ENCODE peak calls at places on chromosomes 13 and 19, in seven cellular contexts. One of them, this sample, is unnamed.

GRCh38 chr13:38905081-38905480 is 85.5 kb downstream of the STOML3 start:
- DNase-seq in GM06990: no peak
- DNase-seq in heart left ventricle: no peak
- DNase-seq in astrocyte of the cerebellum: no peak
- DNase-seq in Peyer's patch: no peak
- DNase-seq in heart right ventricle: no peak
- DNase-seq in thoracic aorta: no peak
- DNase-seq in this sample: no peak

GRCh38 chr13:43303040-43303729 is 279.8 kb downstream of the DNAJC15 start:
- DNase-seq in GM06990: no peak
- DNase-seq in heart left ventricle: peak; percentile 72
- DNase-seq in astrocyte of the cerebellum: peak; percentile 52
- DNase-seq in Peyer's patch: no peak
- DNase-seq in heart right ventricle: peak; percentile 57
- DNase-seq in thoracic aorta: no peak
- DNase-seq in this sample: peak; percentile 59

GRCh38 chr13:33193428-33193974 is 92.1 kb downstream of the STARD13 start:
- DNase-seq in GM06990: no peak
- DNase-seq in heart left ventricle: no peak
- DNase-seq in astrocyte of the cerebellum: no peak
- DNase-seq in Peyer's patch: no peak
- DNase-seq in heart right ventricle: no peak
- DNase-seq in thoracic aorta: no peak
- DNase-seq in this sample: no peak

GRCh38 chr13:53250272-53250875 is 221.8 kb downstream of the OLFM4 start:
- DNase-seq in GM06990: peak; percentile 29
- DNase-seq in heart left ventricle: no peak
- DNase-seq in astrocyte of the cerebellum: peak; percentile 64
- DNase-seq in Peyer's patch: no peak
- DNase-seq in heart right ventricle: no peak
- DNase-seq in thoracic aorta: no peak
- DNase-seq in this sample: peak; percentile 38

GRCh38 chr13:48790996-48791395 is 137.3 kb downstream of the CYSLTR2 start:
- DNase-seq in GM06990: no peak
- DNase-seq in heart left ventricle: no peak
- DNase-seq in astrocyte of the cerebellum: no peak
- DNase-seq in Peyer's patch: no peak
- DNase-seq in heart right ventricle: no peak
- DNase-seq in thoracic aorta: no peak
- DNase-seq in this sample: no peak

GRCh38 chr19:6800991-6801396 is 28.5 kb downstream of the VAV1 start:
- DNase-seq in GM06990: no peak
- DNase-seq in heart left ventricle: no peak
- DNase-seq in astrocyte of the cerebellum: peak; percentile 2
- DNase-seq in Peyer's patch: no peak
- DNase-seq in heart right ventricle: no peak
- DNase-seq in thoracic aorta: no peak
- DNase-seq in this sample: no peak

GRCh38 chr19:43534811-43535761 is 2.1 kb downstream of the ZNF575 start:
- DNase-seq in GM06990: peak; percentile 23
- DNase-seq in heart left ventricle: peak; percentile 79
- DNase-seq in astrocyte of the cerebellum: peak; percentile 46
- DNase-seq in Peyer's patch: peak; percentile 67
- DNase-seq in heart right ventricle: peak; percentile 74
- DNase-seq in thoracic aorta: peak; percentile 58
- DNase-seq in this sample: no peak

GRCh38 chr13:62625214-62625613 is 1209.6 kb upstream of the PCDH20 start:
- DNase-seq in GM06990: no peak
- DNase-seq in heart left ventricle: no peak
- DNase-seq in astrocyte of the cerebellum: no peak
- DNase-seq in Peyer's patch: no peak
- DNase-seq in heart right ventricle: no peak
- DNase-seq in thoracic aorta: no peak
- DNase-seq in this sample: no peak

GRCh38 chr13:40518481-40518882 is 148.0 kb downstream of the FOXO1 start:
- DNase-seq in GM06990: peak; percentile 56
- DNase-seq in heart left ventricle: no peak
- DNase-seq in astrocyte of the cerebellum: no peak
- DNase-seq in Peyer's patch: no peak
- DNase-seq in heart right ventricle: no peak
- DNase-seq in thoracic aorta: no peak
- DNase-seq in this sample: no peak

GRCh38 chr13:113631341-113632095 is 26.5 kb downstream of the ATP4B start:
- DNase-seq in GM06990: no peak
- DNase-seq in heart left ventricle: no peak
- DNase-seq in astrocyte of the cerebellum: no peak
- DNase-seq in Peyer's patch: peak; percentile 26
- DNase-seq in heart right ventricle: no peak
- DNase-seq in thoracic aorta: no peak
- DNase-seq in this sample: no peak

GRCh38 chr19:16143399-16144215 is at the start of gene HSH2D:
- DNase-seq in GM06990: peak; percentile 89
- DNase-seq in heart left ventricle: peak; percentile 35
- DNase-seq in astrocyte of the cerebellum: no peak
- DNase-seq in Peyer's patch: peak; percentile 93
- DNase-seq in heart right ventricle: peak; percentile 30
- DNase-seq in thoracic aorta: no peak
- DNase-seq in this sample: no peak

GRCh38 chr19:14517840-14518505 is at the start of gene DNAJB1:
- DNase-seq in GM06990: peak; percentile 87
- DNase-seq in heart left ventricle: peak; percentile 89
- DNase-seq in astrocyte of the cerebellum: no peak
- DNase-seq in Peyer's patch: peak; percentile 90
- DNase-seq in heart right ventricle: peak; percentile 87
- DNase-seq in thoracic aorta: no peak
- DNase-seq in this sample: no peak

GRCh38 chr13:93476175-93476574 is 249.6 kb downstream of the GPC6 start:
- DNase-seq in GM06990: no peak
- DNase-seq in heart left ventricle: no peak
- DNase-seq in astrocyte of the cerebellum: peak; percentile 58
- DNase-seq in Peyer's patch: no peak
- DNase-seq in heart right ventricle: no peak
- DNase-seq in thoracic aorta: no peak
- DNase-seq in this sample: no peak

GRCh38 chr19:47512183-47512947 is 2.5 kb downstream of the NAPA start:
- DNase-seq in GM06990: no peak
- DNase-seq in heart left ventricle: no peak
- DNase-seq in astrocyte of the cerebellum: no peak
- DNase-seq in Peyer's patch: no peak
- DNase-seq in heart right ventricle: no peak
- DNase-seq in thoracic aorta: no peak
- DNase-seq in this sample: no peak

GRCh38 chr19:3098515-3099346 is 4.6 kb downstream of the GNA11 start:
- DNase-seq in GM06990: peak; percentile 24
- DNase-seq in heart left ventricle: peak; percentile 89
- DNase-seq in astrocyte of the cerebellum: peak; percentile 12
- DNase-seq in Peyer's patch: peak; percentile 80
- DNase-seq in heart right ventricle: peak; percentile 86
- DNase-seq in thoracic aorta: no peak
- DNase-seq in this sample: no peak

GRCh38 chr13:97278395-97279078 is 56.4 kb downstream of the MBNL2 start:
- DNase-seq in GM06990: no peak
- DNase-seq in heart left ventricle: no peak
- DNase-seq in astrocyte of the cerebellum: no peak
- DNase-seq in Peyer's patch: no peak
- DNase-seq in heart right ventricle: no peak
- DNase-seq in thoracic aorta: no peak
- DNase-seq in this sample: no peak

GRCh38 chr19:8161135-8161646 is 11.8 kb upstream of the FBN3 start:
- DNase-seq in GM06990: no peak
- DNase-seq in heart left ventricle: no peak
- DNase-seq in astrocyte of the cerebellum: no peak
- DNase-seq in Peyer's patch: no peak
- DNase-seq in heart right ventricle: no peak
- DNase-seq in thoracic aorta: no peak
- DNase-seq in this sample: no peak

GRCh38 chr19:46198756-46199155 is 30.8 kb upstream of the IGFL1 start:
- DNase-seq in GM06990: no peak
- DNase-seq in heart left ventricle: no peak
- DNase-seq in astrocyte of the cerebellum: no peak
- DNase-seq in Peyer's patch: no peak
- DNase-seq in heart right ventricle: no peak
- DNase-seq in thoracic aorta: no peak
- DNase-seq in this sample: no peak

GRCh38 chr19:1668339-1669123 is 16.1 kb upstream of the TCF3 start:
- DNase-seq in GM06990: peak; percentile 80
- DNase-seq in heart left ventricle: no peak
- DNase-seq in astrocyte of the cerebellum: no peak
- DNase-seq in Peyer's patch: no peak
- DNase-seq in heart right ventricle: no peak
- DNase-seq in thoracic aorta: no peak
- DNase-seq in this sample: no peak

GRCh38 chr19:873084-874019 is 13.9 kb downstream of the CFD start:
- DNase-seq in GM06990: peak; percentile 72
- DNase-seq in heart left ventricle: no peak
- DNase-seq in astrocyte of the cerebellum: no peak
- DNase-seq in Peyer's patch: peak; percentile 68
- DNase-seq in heart right ventricle: no peak
- DNase-seq in thoracic aorta: no peak
- DNase-seq in this sample: no peak

GRCh38 chr13:31797154-31797775 is 57.9 kb downstream of the RXFP2 start:
- DNase-seq in GM06990: no peak
- DNase-seq in heart left ventricle: no peak
- DNase-seq in astrocyte of the cerebellum: peak; percentile 37
- DNase-seq in Peyer's patch: no peak
- DNase-seq in heart right ventricle: no peak
- DNase-seq in thoracic aorta: no peak
- DNase-seq in this sample: peak; percentile 20

GRCh38 chr13:99311748-99312492 is 4.7 kb upstream of the GPR183 start:
- DNase-seq in GM06990: no peak
- DNase-seq in heart left ventricle: no peak
- DNase-seq in astrocyte of the cerebellum: no peak
- DNase-seq in Peyer's patch: no peak
- DNase-seq in heart right ventricle: no peak
- DNase-seq in thoracic aorta: no peak
- DNase-seq in this sample: no peak

GRCh38 chr19:5786593-5787551 is 2.3 kb upstream of the PRR22 start:
- DNase-seq in GM06990: no peak
- DNase-seq in heart left ventricle: no peak
- DNase-seq in astrocyte of the cerebellum: no peak
- DNase-seq in Peyer's patch: no peak
- DNase-seq in heart right ventricle: no peak
- DNase-seq in thoracic aorta: no peak
- DNase-seq in this sample: no peak

GRCh38 chr19:10461047-10461949 is 41.0 kb downstream of the PDE4A start:
- DNase-seq in GM06990: peak; percentile 92
- DNase-seq in heart left ventricle: peak; percentile 95
- DNase-seq in astrocyte of the cerebellum: peak; percentile 70
- DNase-seq in Peyer's patch: peak; percentile 97
- DNase-seq in heart right ventricle: peak; percentile 94
- DNase-seq in thoracic aorta: peak; percentile 89
- DNase-seq in this sample: peak; percentile 75

GRCh38 chr13:31929031-31929770 is 102.4 kb upstream of the FRY start:
- DNase-seq in GM06990: no peak
- DNase-seq in heart left ventricle: no peak
- DNase-seq in astrocyte of the cerebellum: no peak
- DNase-seq in Peyer's patch: no peak
- DNase-seq in heart right ventricle: no peak
- DNase-seq in thoracic aorta: no peak
- DNase-seq in this sample: no peak

GRCh38 chr13:94483970-94484369 is 4.5 kb upstream of the DCT start:
- DNase-seq in GM06990: no peak
- DNase-seq in heart left ventricle: peak; percentile 34
- DNase-seq in astrocyte of the cerebellum: no peak
- DNase-seq in Peyer's patch: no peak
- DNase-seq in heart right ventricle: no peak
- DNase-seq in thoracic aorta: no peak
- DNase-seq in this sample: no peak

GRCh38 chr13:51557875-51558604 is 26.2 kb upstream of the WDFY2 start:
- DNase-seq in GM06990: no peak
- DNase-seq in heart left ventricle: no peak
- DNase-seq in astrocyte of the cerebellum: no peak
- DNase-seq in Peyer's patch: no peak
- DNase-seq in heart right ventricle: no peak
- DNase-seq in thoracic aorta: no peak
- DNase-seq in this sample: no peak
- H3K4me3 ChIP-seq in GM06990: no peak overlapping the region
- H3K4me3 ChIP-seq in heart left ventricle: no peak overlapping the region
- H3K4me3 ChIP-seq in astrocyte of the cerebellum: no peak overlapping the region
- H3K4me3 ChIP-seq in Peyer's patch: no peak overlapping the region
- H3K4me3 ChIP-seq in heart right ventricle: no peak overlapping the region
- H3K4me3 ChIP-seq in thoracic aorta: no peak overlapping the region
- H3K4me3 ChIP-seq in this sample: no peak overlapping the region

GRCh38 chr19:52296773-52297600 is at the start of gene ZNF480:
- DNase-seq in GM06990: peak; percentile 81
- DNase-seq in heart left ventricle: peak; percentile 81
- DNase-seq in astrocyte of the cerebellum: peak; percentile 36
- DNase-seq in Peyer's patch: peak; percentile 90
- DNase-seq in heart right ventricle: peak; percentile 89
- DNase-seq in thoracic aorta: peak; percentile 42
- DNase-seq in this sample: no peak
- TF ChIP-seq CTCF in GM06990: peak; percentile 4
- TF ChIP-seq CTCF in heart left ventricle: no peak
- TF ChIP-seq CTCF in astrocyte of the cerebellum: peak; percentile 19
- TF ChIP-seq CTCF in Peyer's patch: no peak
- TF ChIP-seq CTCF in heart right ventricle: no peak
- TF ChIP-seq CTCF in thoracic aorta: no peak
- TF ChIP-seq CTCF in this sample: no peak

GRCh38 chr19:13097331-13098258 is 5.1 kb downstream of the LYL1 start:
- DNase-seq in GM06990: no peak
- DNase-seq in heart left ventricle: peak; percentile 70
- DNase-seq in astrocyte of the cerebellum: no peak
- DNase-seq in Peyer's patch: no peak
- DNase-seq in heart right ventricle: peak; percentile 66
- DNase-seq in thoracic aorta: no peak
- DNase-seq in this sample: no peak
- H3K4me3 ChIP-seq in GM06990: no peak overlapping the region
- H3K4me3 ChIP-seq in heart left ventricle: peak overlapping the region; percentile 43
- H3K4me3 ChIP-seq in astrocyte of the cerebellum: no peak overlapping the region
- H3K4me3 ChIP-seq in Peyer's patch: peak overlapping the region; percentile 70
- H3K4me3 ChIP-seq in heart right ventricle: peak overlapping the region; percentile 57
- H3K4me3 ChIP-seq in thoracic aorta: peak overlapping the region; percentile 66
- H3K4me3 ChIP-seq in this sample: no peak overlapping the region

GRCh38 chr19:17752865-17753639 is 1.8 kb downstream of the FCHO1 start:
- DNase-seq in GM06990: no peak
- DNase-seq in heart left ventricle: no peak
- DNase-seq in astrocyte of the cerebellum: no peak
- DNase-seq in Peyer's patch: no peak
- DNase-seq in heart right ventricle: no peak
- DNase-seq in thoracic aorta: no peak
- DNase-seq in this sample: no peak

GRCh38 chr19:17755533-17755885 is 4.2 kb downstream of the FCHO1 start:
- DNase-seq in GM06990: no peak
- DNase-seq in heart left ventricle: no peak
- DNase-seq in astrocyte of the cerebellum: no peak
- DNase-seq in Peyer's patch: no peak
- DNase-seq in heart right ventricle: no peak
- DNase-seq in thoracic aorta: no peak
- DNase-seq in this sample: no peak

GRCh38 chr19:17755977-17756670 is 4.8 kb downstream of the FCHO1 start:
- DNase-seq in GM06990: peak; percentile 83
- DNase-seq in heart left ventricle: no peak
- DNase-seq in astrocyte of the cerebellum: no peak
- DNase-seq in Peyer's patch: no peak
- DNase-seq in heart right ventricle: peak; percentile 40
- DNase-seq in thoracic aorta: no peak
- DNase-seq in this sample: no peak

GRCh38 chr19:17753976-17754375 is 2.7 kb downstream of the FCHO1 start:
- DNase-seq in GM06990: no peak
- DNase-seq in heart left ventricle: no peak
- DNase-seq in astrocyte of the cerebellum: no peak
- DNase-seq in Peyer's patch: no peak
- DNase-seq in heart right ventricle: no peak
- DNase-seq in thoracic aorta: no peak
- DNase-seq in this sample: no peak

GRCh38 chr19:17754634-17755532 is 3.6 kb downstream of the FCHO1 start:
- DNase-seq in GM06990: peak; percentile 59
- DNase-seq in heart left ventricle: no peak
- DNase-seq in astrocyte of the cerebellum: no peak
- DNase-seq in Peyer's patch: no peak
- DNase-seq in heart right ventricle: no peak
- DNase-seq in thoracic aorta: no peak
- DNase-seq in this sample: no peak
- TF ChIP-seq CTCF in GM06990: peak; percentile 64
- TF ChIP-seq CTCF in heart left ventricle: no peak
- TF ChIP-seq CTCF in astrocyte of the cerebellum: no peak
- TF ChIP-seq CTCF in Peyer's patch: no peak
- TF ChIP-seq CTCF in heart right ventricle: no peak
- TF ChIP-seq CTCF in thoracic aorta: no peak
- TF ChIP-seq CTCF in this sample: no peak

This sample was measured in HFF-Myc.